ENCODE peak calls at places on chromosomes 13 and 19, in eight cellular contexts. B, Q, Y, J, P, V, I and Z are unnamed samples.

GRCh38 chr19:46785054-46785979 is 3.1 kb downstream of the SLC1A5 start:
- DNase-seq in B (no peak), I (no peak), Q (no peak), Y (no peak), P (no peak), J (no peak), V (no peak), Z (no peak)

GRCh38 chr13:104246955-104247354 is 1180.7 kb upstream of the SLC10A2 start:
- DNase-seq in J (no peak), Y (no peak), B (no peak), V (no peak), I (no peak), P (no peak), Q (no peak), Z (no peak)

GRCh38 chr19:38544569-38545315 is 73.0 kb downstream of the MAP4K1 start:
- DNase-seq in P (no peak), I (no peak), J (no peak), Y (no peak), V (no peak), Q (no peak), B (peak), Z (peak)

GRCh38 chr19:18118420-18119242 is 21.1 kb downstream of the MAST3 start:
- DNase-seq in J (peak), Y (no peak), P (no peak), B (no peak), V (no peak), Q (no peak), I (no peak), Z (no peak)

GRCh38 chr19:5692785-5693194 is 2.7 kb downstream of the RPL36 start:
- DNase-seq in B (no peak), Y (no peak), V (no peak), Q (no peak), P (no peak), I (no peak), J (no peak), Z (no peak)

GRCh38 chr13:27304099-27304498 is 33.5 kb downstream of the RASL11A start:
- DNase-seq in V (no peak), I (no peak), P (no peak), Q (no peak), Y (no peak), J (no peak), B (no peak), Z (no peak)

GRCh38 chr13:97855570-97855970 is 97.9 kb upstream of the IPO5 start:
- DNase-seq in Y (no peak), I (no peak), V (no peak), P (peak), B (peak), Q (peak), J (peak), Z (no peak)

GRCh38 chr13:20654156-20654555 is 49.3 kb upstream of the IL17D start:
- DNase-seq in Y (no peak), V (no peak), J (no peak), B (no peak), I (no peak), Q (no peak), P (no peak), Z (no peak)

GRCh38 chr19:4367781-4368127 is 24.4 kb downstream of the MPND start:
- DNase-seq in Q (no peak), B (no peak), V (no peak), J (no peak), P (no peak), Y (no peak), I (no peak), Z (no peak)

GRCh38 chr19:57803594-57804325 is 11.0 kb downstream of the ZNF552 start:
- DNase-seq in Y (peak), I (peak), V (peak), Q (peak), J (no peak), P (peak), B (no peak), Z (no peak)

GRCh38 chr13:23578411-23579071 is 8.3 kb downstream of the TNFRSF19 start:
- DNase-seq in B (no peak), P (peak), I (peak), Q (peak), Y (peak), V (peak), J (peak), Z (peak)

GRCh38 chr19:35555301-35556005 is 8.0 kb downstream of the ATP4A start:
- DNase-seq in J (no peak), B (no peak), I (no peak), Y (no peak), Q (peak), P (peak), V (no peak), Z (no peak)

DNA sequence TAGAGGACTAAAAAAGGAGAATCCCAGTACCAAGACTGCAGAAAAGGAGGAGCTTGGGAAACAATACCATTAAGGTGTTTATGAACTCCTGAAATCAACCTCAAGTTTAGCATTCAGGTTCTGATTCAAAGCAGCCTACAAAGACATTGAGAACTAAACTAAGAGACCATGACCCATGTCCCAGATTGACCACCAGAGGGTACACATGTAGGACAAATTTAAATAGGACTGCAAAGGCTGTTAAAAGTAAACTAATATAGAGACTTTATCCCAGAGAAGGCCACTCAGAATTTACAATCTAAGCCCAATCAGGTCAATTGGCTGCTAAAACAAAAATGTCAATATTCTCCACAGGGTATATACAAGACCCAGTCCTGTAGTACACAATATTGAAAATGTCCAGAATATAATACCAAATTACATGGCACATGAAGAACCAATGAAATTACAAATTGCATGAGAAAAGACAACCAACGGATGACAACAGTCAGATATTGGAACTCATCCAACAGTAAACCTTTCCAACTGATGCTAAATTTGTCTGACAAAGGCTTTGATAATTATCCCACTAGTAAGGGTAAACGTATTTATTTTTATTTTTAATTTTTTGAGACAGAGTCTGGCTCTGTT is 682.4 kb downstream of the UQCRFS1 start:
- DNase-seq in I (no peak), Q (no peak), J (no peak), V (no peak), P (no peak), B (no peak), Y (no peak), Z (no peak)
- TF ChIP-seq CTCF in I (no peak), Q (no peak), J (no peak), V (no peak), P (no peak), B (no peak), Y (no peak), Z (no peak)

DNA sequence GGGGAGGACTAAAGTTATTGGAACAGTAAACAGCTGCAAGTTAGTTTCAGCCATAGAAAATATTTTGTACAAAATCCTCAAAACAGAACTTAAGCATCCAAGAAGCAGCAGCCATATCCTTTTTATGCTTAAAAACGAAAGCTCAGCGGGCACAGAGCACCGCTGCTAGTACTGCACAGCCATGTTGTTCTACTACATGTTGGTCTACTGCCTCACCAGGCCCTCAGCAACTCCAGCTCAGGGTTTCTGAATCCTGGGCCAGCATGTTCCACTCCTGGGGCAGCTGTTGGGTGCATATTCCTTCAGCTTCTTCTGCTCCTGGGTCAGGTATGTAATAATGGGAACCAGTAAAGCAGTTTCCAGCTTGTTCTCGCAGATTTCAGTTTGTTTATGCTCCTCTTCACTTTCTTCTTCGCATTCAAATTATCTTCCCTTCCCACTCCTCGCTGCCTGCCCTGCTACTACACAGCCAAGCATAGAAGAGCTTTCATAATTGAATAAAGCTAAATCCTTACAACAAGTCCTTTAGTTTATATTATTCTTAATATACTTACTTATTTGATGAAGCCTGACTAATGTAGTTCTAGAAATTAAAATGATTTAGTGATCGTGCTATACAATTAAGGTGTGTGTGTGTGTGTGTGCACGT is 820.5 kb upstream of the ATXN8OS start:
- DNase-seq in B (no peak), J (no peak), V (no peak), P (no peak), Y (peak), Q (no peak), I (no peak), Z (no peak)
- TF ChIP-seq CTCF in B (no peak), J (no peak), V (no peak), P (no peak), Y (no peak), Q (no peak), I (no peak), Z (no peak)

DNA sequence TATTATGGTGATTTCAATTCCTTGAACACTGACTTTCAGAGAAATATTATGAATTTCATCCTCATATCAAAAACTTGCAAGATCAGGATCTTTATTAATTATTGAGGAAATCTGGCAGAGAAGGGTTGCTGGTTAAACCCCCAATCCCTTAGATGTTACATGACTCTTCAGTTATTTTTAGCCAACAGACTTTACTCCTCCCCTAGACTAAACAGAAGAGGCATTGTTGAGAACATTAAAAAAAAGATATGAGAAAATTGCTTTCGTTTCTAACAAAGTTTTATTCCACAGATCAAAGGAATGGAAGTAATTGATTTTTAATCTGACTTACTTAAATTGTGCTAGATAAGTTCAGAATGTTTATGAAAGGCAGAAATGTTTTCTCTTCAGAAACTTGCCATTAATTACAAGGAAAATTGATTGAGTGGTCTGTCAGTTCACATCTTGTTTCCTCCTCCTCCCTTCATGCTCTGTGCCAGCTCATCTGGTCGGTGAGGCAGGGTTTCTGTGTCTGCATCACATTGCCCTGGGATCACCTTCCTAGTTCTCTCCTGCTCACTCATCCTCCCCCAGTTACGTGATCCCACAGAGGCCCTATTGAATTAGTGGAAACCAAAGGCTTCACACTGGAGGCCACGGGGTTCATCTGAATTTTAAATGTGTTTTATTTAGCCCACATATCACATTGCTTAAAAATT is 378.6 kb downstream of the LMO7 start:
- DNase-seq in Y (no peak), V (no peak), B (no peak), P (peak), Q (no peak), I (no peak), J (peak), Z (no peak)
- TF ChIP-seq CTCF in Y (no peak), V (no peak), B (no peak), P (no peak), Q (no peak), I (no peak), J (no peak), Z (no peak)

GRCh38 chr19:13849277-13849676 is 27.7 kb upstream of the NANOS3 start:
- DNase-seq in B (no peak), Y (no peak), Q (no peak), J (no peak), V (peak), I (no peak), P (no peak), Z (no peak)

GRCh38 chr19:13848811-13849241 is 28.1 kb upstream of the NANOS3 start:
- DNase-seq in B (no peak), Y (no peak), Q (no peak), P (no peak), J (no peak), V (no peak), I (no peak), Z (no peak)

GRCh38 chr19:13847900-13848677 is 28.8 kb upstream of the NANOS3 start:
- DNase-seq in I (no peak), Q (no peak), V (no peak), Y (no peak), J (no peak), B (no peak), P (no peak), Z (no peak)

GRCh38 chr19:13846533-13847032 is 30.4 kb upstream of the NANOS3 start:
- DNase-seq in Y (peak), V (peak), J (peak), I (peak), B (no peak), P (peak), Q (no peak), Z (no peak)

DNA sequence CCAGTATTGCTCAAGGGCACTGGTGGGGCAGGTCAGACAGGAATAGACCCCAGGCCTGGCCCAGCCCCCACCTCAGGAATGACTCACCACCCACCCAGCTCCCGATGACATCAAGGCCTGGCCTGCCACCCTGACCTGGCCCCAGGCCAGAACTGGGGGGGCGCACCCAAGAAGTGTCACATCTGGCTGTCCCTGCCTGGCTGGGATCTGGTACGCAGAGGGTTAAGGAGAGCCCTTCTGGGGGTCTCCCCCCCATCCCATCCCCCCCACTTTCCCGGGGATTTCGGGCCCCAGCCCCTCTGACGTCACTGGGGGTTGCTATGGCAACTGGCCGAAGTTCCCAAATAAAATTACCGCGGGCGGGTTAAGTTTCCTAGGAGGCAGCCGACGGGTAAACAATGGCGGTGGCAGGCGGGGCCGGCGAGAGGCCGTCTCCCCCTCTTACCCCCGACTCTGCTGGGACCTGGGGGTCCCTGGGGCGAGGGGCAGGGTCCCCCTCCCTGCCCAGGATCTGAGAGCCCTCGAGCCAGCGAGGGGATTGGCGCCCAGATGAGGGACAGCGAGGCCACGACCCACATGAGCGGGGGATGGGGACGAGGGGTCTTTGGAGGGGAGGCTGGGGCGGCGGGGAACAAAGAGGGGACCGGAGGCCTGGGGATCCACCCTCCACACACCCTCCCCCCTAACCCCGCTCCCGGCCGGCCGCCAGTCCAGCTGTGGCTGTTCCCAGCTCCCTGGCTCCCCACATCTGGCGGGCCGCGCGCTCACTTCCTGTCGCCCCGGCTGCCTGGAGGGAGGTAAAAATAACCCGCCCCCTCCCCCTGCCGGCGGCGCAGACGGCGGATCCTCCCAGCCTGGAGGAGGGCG is 29.7 kb upstream of the NANOS3 start:
- DNase-seq in V (peak), Q (no peak), I (peak), B (no peak), Y (peak), P (peak), J (peak), Z (no peak)
- TF ChIP-seq CTCF in V (no peak), Q (no peak), I (peak), B (no peak), Y (peak), P (no peak), J (peak), Z (peak)